ENCODE peak calls at places on chromosome 22, in nine cellular contexts. D, V, O, T, G, N, U, M and R are unnamed samples.

GRCh38 chr22:30308518-30309230 is 18.1 kb downstream of the TBC1D10A start:
- DNase-seq in M (no peak), N (no peak), U (no peak), D (no peak), O (no peak), V (no peak), G (peak), T (peak), R (no peak)

GRCh38 chr22:38012604-38013072 is 28.3 kb upstream of the SOX10 start:
- DNase-seq in G (peak), D (no peak), M (no peak), O (no peak), U (no peak), V (no peak), T (no peak), N (no peak), R (no peak)

GRCh38 chr22:36292823-36293530 is 40.0 kb downstream of the APOL1 start:
- DNase-seq in V (no peak), D (no peak), N (no peak), U (no peak), T (no peak), M (no peak), O (no peak), G (no peak), R (no peak)

GRCh38 chr22:36569999-36570398 is 41.0 kb upstream of the EIF3D start:
- DNase-seq in V (no peak), N (no peak), M (no peak), T (no peak), D (no peak), O (no peak), U (no peak), G (peak), R (no peak)

GRCh38 chr22:36182056-36182455 is 19.6 kb downstream of the APOL4 start:
- DNase-seq in V (no peak), D (no peak), U (no peak), M (no peak), T (no peak), N (no peak), G (no peak), O (no peak), R (no peak)

GRCh38 chr22:36350751-36351594 is 36.8 kb downstream of the MYH9 start:
- DNase-seq in U (no peak), O (peak), G (no peak), N (no peak), T (no peak), M (no peak), V (no peak), D (no peak), R (no peak)

GRCh38 chr22:37187552-37187890 is 526 bp downstream of the C1QTNF6 start:
- DNase-seq in U (no peak), G (peak), O (no peak), D (no peak), M (no peak), N (no peak), V (peak), T (no peak), R (no peak)

GRCh38 chr22:17116931-17117330 is 4.2 kb downstream of the TMEM121B start:
- DNase-seq in V (no peak), D (no peak), G (no peak), M (no peak), T (no peak), O (no peak), U (no peak), N (no peak), R (no peak)

GRCh38 chr22:37455896-37456295 is 28.6 kb upstream of the ELFN2 start:
- DNase-seq in G (no peak), N (no peak), T (no peak), V (peak), M (no peak), U (no peak), D (no peak), O (no peak), R (no peak)

GRCh38 chr22:46536559-46537220 is 730 bp downstream of the CELSR1 start:
- DNase-seq in T (no peak), V (no peak), N (no peak), G (no peak), D (no peak), M (no peak), U (no peak), O (no peak), R (no peak)
- TF ChIP-seq CTCF in T (no peak), V (no peak), N (no peak), G (no peak), D (no peak), M (no peak), U (no peak), O (no peak), R (no peak)

GRCh38 chr22:39215430-39216142 is 29.2 kb downstream of the PDGFB start:
- DNase-seq in D (peak), U (no peak), G (no peak), T (peak), O (no peak), M (no peak), N (no peak), V (no peak), R (no peak)

GRCh38 chr22:39214006-39214382 is 30.8 kb downstream of the PDGFB start:
- DNase-seq in M (no peak), N (no peak), U (no peak), T (peak), V (no peak), D (no peak), O (no peak), G (no peak), R (no peak)

GRCh38 chr22:39215070-39215396 is 29.7 kb downstream of the PDGFB start:
- DNase-seq in U (no peak), M (no peak), G (no peak), D (peak), T (no peak), O (no peak), V (no peak), N (no peak), R (no peak)

GRCh38 chr22:39214383-39215069 is 30.3 kb downstream of the PDGFB start:
- DNase-seq in V (no peak), U (no peak), M (no peak), O (no peak), G (peak), T (peak), D (peak), N (no peak), R (no peak)

DNA sequence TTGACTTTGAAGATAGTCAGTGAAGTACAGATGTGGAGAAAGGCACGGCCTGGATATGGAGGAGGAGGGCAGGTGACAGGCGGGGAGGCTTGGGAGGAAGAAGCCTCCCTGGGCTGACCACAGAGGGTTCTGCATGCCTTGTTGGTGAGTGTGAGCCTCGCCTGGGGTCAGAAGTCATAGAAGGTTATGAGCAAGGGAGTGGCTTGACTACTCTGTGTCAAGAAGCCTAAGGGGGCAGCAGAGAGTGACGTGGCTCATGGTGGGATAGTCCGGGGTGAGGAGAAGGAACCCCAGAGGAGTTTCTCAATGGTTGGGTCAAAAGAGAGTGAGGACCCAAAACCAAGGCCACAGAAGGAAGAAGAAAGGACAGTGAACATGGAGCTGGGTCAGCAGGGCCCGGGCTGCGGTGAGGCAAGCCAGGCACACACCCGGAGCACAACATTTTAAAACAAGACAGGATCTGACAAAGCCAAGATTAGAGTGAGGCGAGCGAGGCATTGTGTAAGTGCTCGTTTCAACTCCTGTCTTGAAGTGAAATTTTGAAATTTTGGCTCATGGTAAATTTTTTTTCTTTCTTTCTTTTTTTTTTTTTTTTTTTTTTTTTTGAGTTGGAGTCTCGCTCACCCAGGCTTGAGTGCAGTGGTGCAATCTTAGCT is 31.9 kb downstream of the PDGFB start:
- DNase-seq in D (no peak), T (peak), U (no peak), V (no peak), N (no peak), O (no peak), G (peak), M (no peak), R (no peak)
- TF ChIP-seq CTCF in D (peak), T (no peak), U (no peak), V (no peak), N (no peak), O (no peak), G (no peak), M (peak), R (no peak)

GRCh38 chr22:19723165-19723989 is at the start of gene GP1BB:
- DNase-seq in T (peak), V (no peak), D (no peak), N (no peak), M (no peak), G (no peak), O (no peak), U (no peak), R (peak)

GRCh38 chr22:19724927-19725661 is 1.8 kb downstream of the GP1BB start:
- DNase-seq in N (no peak), U (no peak), T (no peak), M (no peak), G (no peak), D (no peak), O (no peak), V (no peak), R (no peak)

GRCh38 chr22:19722175-19722914 is 994 bp upstream of the GP1BB start:
- DNase-seq in D (no peak), U (no peak), V (no peak), N (no peak), G (no peak), O (no peak), M (no peak), T (no peak), R (no peak)

GRCh38 chr22:19722915-19723164 is 499 bp upstream of the GP1BB start:
- DNase-seq in T (no peak), M (no peak), V (no peak), D (no peak), O (no peak), U (no peak), N (no peak), G (no peak), R (no peak)

DNA sequence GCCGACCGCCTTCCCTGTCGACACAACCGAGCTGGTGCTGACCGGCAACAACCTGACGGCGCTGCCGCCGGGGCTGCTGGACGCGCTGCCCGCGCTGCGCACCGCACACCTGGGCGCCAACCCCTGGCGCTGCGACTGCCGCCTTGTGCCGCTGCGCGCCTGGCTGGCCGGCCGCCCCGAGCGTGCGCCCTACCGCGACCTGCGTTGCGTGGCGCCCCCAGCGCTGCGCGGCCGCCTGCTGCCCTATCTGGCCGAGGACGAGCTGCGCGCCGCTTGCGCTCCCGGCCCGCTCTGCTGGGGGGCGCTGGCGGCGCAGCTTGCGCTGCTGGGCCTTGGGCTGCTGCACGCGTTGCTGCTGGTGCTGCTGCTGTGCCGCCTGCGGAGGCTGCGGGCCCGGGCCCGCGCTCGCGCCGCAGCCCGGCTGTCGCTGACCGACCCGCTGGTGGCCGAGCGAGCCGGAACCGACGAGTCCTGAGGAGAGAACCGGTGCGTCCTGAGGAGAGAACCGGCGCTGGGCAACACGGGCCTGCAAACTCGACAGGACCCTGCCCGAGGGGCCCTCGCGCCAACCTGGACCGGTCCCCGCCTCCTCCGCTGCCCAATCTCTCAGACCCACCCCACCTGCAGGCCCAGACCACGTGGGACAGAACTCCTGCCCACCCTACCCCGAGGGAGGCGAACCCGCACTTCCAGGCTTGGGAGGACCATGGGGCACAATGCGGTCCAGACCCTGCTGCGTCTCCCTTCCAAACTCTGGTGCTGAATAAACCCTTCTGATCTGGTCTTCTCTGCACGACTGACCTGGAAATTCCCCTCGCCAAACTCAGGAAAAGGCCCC is 870 bp downstream of the GP1BB start:
- DNase-seq in T (peak), N (no peak), M (no peak), D (no peak), G (no peak), U (no peak), O (peak), V (no peak), R (no peak)
- TF ChIP-seq CTCF in T (no peak), N (no peak), M (no peak), D (peak), G (no peak), U (no peak), O (peak), V (no peak), R (no peak)

GRCh38 chr22:45638834-45639746 is 32.5 kb upstream of the ATXN10 start:
- DNase-seq in M (no peak), G (peak), N (peak), U (peak), V (no peak), T (no peak), D (no peak), O (no peak), R (no peak)
- TF ChIP-seq CTCF in M (no peak), G (no peak), N (no peak), U (no peak), V (no peak), T (no peak), D (no peak), O (no peak), R (no peak)